ENCODE peak calls at places on chromosomes 3 and 15, in four cellular contexts. R is IMR-90, B is K562, N is GM12878. K is an unnamed sample.

GRCh38 chr3:178044320-178044719 is 491.9 kb upstream of the KCNMB2 start:
- DNase-seq in B (no peak), R (no peak), N (no peak), K (no peak)

GRCh38 chr15:67828379-67828968 is 3.2 kb downstream of the SKOR1 start:
- DNase-seq in B (no peak), N (no peak), R (no peak), K (no peak)

GRCh38 chr3:138862924-138863775 is 28.4 kb upstream of the PIK3CB start:
- DNase-seq in B (peak), R (peak), N (no peak), K (no peak)

GRCh38 chr15:68431792-68432401 is at the start of gene ITGA11:
- DNase-seq in N (no peak), R (peak), B (no peak), K (peak)

GRCh38 chr15:20358066-20358780 is 183.4 kb downstream of the GOLGA6L6 start:
- DNase-seq in N (no peak), B (no peak), R (no peak), K (no peak)

GRCh38 chr15:36434160-36434559 is 145.3 kb upstream of the CDIN1 start:
- DNase-seq in N (no peak), R (no peak), B (no peak), K (no peak)

GRCh38 chr3:189038773-189039720 is 132.7 kb upstream of the TPRG1 start:
- DNase-seq in B (no peak), R (no peak), N (no peak), K (no peak)

GRCh38 chr15:28112962-28113361 is 13.8 kb upstream of the OCA2 start:
- DNase-seq in N (no peak), R (no peak), B (no peak), K (no peak)

GRCh38 chr3:124890573-124891190 is 3.5 kb upstream of the ITGB5 start:
- DNase-seq in B (no peak), R (no peak), N (no peak), K (no peak)

GRCh38 chr3:8766148-8766547 is 3.3 kb downstream of the OXTR start:
- DNase-seq in R (no peak), B (no peak), N (no peak), K (no peak)

GRCh38 chr3:8767181-8767666 is 2.2 kb downstream of the OXTR start:
- DNase-seq in N (no peak), R (no peak), B (no peak), K (no peak)

GRCh38 chr3:8769088-8769822 is at the start of gene OXTR:
- DNase-seq in R (peak), N (no peak), B (peak), K (peak)

GRCh38 chr3:8767667-8768363 is 1.6 kb downstream of the OXTR start:
- DNase-seq in B (no peak), R (no peak), N (no peak), K (peak)

DNA sequence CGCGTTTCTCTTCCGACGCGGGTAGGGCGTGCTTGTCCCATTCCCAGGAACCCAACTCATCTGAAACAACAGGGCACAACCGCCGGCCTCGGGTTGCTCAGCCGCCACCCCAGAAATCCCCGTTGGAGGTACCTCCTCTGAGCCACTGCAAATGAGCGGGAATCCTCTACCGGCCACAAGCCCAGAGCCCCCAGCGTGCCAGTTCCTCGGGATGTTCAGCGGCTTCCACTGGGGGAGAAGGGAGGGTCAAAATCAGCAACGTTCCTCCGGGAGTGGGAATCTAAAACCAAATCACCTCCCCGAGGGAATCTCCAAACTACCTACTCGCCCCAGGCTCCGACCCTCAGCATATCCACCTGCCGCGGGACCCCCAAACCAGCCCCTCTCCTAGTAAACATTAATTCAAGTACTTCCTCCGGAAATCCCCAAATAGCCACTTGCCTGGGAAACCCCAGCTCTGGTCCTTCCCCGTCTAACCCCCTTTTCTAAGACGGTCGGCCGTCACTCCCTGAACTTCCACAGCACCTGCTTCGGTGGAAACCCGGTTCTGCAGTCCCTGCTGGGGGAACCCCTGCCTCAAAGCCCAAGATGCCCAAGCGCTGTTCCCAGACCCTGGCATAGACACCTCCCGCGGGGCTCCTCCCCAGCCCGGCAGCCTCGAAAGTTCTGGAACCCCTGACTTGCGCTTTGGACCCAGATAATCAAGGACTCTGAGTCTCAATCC is 887 bp downstream of the OXTR start:
- DNase-seq in B (no peak), R (no peak), N (no peak), K (peak)
- TF ChIP-seq MXI1 in B (no peak), R (no peak), N (no peak), K (no peak)

DNA sequence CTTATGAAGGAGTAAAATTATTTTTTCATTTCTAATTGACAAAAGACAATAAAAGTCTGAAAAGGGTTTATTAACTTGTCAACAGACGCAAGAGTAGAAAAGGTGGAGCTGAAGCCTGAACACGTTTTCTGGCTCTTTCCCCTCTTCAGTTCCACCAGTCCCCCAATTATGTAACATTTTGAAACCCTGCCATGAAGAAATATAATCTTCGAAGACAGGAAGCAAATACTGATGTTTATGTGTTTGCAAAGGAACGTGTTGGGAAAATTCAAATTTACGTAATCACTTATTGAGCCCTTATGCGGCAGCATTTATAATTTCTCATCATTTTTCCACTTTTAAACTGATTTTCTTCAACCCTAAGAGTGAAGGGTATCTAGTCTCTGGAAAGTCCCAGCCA is 767 bp downstream of the AP3S2 start:
- DNase-seq in N (no peak), R (peak), B (no peak), K (no peak)
- H3K9ac ChIP-seq in N (peak), R (peak), B (no peak), K (peak)

GRCh38 chr3:155323063-155323666 is 29.7 kb upstream of the STRIT1 start:
- DNase-seq in N (peak), R (peak), B (peak), K (peak)
- TF ChIP-seq MXI1 in N (no peak), R (no peak), B (no peak), K (no peak)

GRCh38 chr3:160225181-160226025 is at the start of gene C3orf80:
- DNase-seq in N (no peak), B (peak), R (peak), K (peak)
- H3K9ac ChIP-seq in N (no peak), B (peak), R (no peak), K (no peak)

DNA sequence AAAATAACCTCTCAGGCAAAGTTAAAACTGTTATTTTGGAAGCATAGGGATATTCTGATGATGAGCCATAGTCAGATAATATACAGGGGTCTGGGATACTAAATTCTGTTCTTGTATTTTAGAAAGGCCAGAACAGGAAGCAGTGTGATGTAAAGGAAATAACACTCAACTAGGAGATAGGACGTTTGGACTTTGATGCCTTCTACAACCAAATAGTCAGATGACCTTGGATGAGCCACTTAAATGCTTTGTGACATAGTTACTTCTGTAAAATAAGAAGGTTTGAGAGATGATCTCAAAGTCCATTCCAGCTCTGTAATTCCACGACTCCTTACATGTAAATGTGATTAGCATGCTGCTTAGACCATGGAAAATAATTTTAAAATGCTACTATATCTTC is 29.5 kb upstream of the CCDC54 start:
- DNase-seq in N (no peak), R (no peak), B (no peak), K (no peak)
- TF ChIP-seq MXI1 in N (no peak), R (no peak), B (no peak), K (no peak)

DNA sequence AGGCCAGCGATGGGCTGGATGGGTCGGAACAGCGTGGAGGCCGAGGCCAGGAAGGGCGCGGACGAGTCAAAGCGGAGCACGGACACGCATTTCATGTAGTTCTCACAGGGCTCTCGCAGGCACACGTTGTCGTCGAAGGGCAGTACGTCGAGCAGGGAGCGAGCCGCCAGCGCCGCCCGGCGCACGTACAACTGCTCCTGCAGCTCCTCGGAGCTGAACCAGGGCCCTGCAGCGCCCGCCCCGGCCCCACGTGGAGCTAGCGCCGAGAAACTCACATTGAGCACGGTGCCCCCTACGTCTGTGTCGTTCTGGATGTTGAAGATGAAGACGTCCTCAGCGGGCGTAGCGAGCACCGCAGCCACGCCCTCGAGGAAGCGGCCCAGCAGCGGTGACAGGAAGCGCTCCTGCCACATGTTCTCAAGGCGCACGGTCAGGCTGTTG is 5.8 kb downstream of the CELSR3 start:
- DNase-seq in B (no peak), R (no peak), N (no peak), K (no peak)
- H3K9ac ChIP-seq in B (no peak), R (peak), N (no peak), K (no peak)

K was measured in SK-N-SH.